ENCODE peak calls at places on chromosomes 5 and 9, in five cellular contexts. One of them, this sample, is unnamed.

GRCh38 chr9:14678776-14679175 is 14.5 kb downstream of the ZDHHC21 start:
- DNase-seq in fibroblast of mammary gland: no peak
- DNase-seq in stimulated activated CD8-positive, alpha-beta memory T cell treated with anti-CD3 and anti-CD28 coated beads, Interleukin-7, amount 100 ng/mL, for 1 hour: no peak
- DNase-seq in caudate nucleus: no peak
- DNase-seq in cardiac fibroblast: no peak
- DNase-seq in this sample: no peak

GRCh38 chr5:169740435-169740834 is 103.4 kb downstream of the DOCK2 start:
- DNase-seq in fibroblast of mammary gland: no peak
- DNase-seq in stimulated activated CD8-positive, alpha-beta memory T cell treated with anti-CD3 and anti-CD28 coated beads, Interleukin-7, amount 100 ng/mL, for 1 hour: no peak
- DNase-seq in caudate nucleus: no peak
- DNase-seq in cardiac fibroblast: no peak
- DNase-seq in this sample: no peak

GRCh38 chr9:111870774-111871542 is 25.7 kb upstream of the UGCG start:
- DNase-seq in fibroblast of mammary gland: no peak
- DNase-seq in stimulated activated CD8-positive, alpha-beta memory T cell treated with anti-CD3 and anti-CD28 coated beads, Interleukin-7, amount 100 ng/mL, for 1 hour: no peak
- DNase-seq in caudate nucleus: no peak
- DNase-seq in cardiac fibroblast: no peak
- DNase-seq in this sample: no peak

GRCh38 chr5:151682751-151683331 is 3.9 kb downstream of the SPARC start:
- DNase-seq in fibroblast of mammary gland: peak
- DNase-seq in stimulated activated CD8-positive, alpha-beta memory T cell treated with anti-CD3 and anti-CD28 coated beads, Interleukin-7, amount 100 ng/mL, for 1 hour: no peak
- DNase-seq in caudate nucleus: no peak
- DNase-seq in cardiac fibroblast: peak
- DNase-seq in this sample: no peak

GRCh38 chr5:150224483-150225027 is 34.7 kb downstream of the SLC6A7 start:
- DNase-seq in fibroblast of mammary gland: peak
- DNase-seq in stimulated activated CD8-positive, alpha-beta memory T cell treated with anti-CD3 and anti-CD28 coated beads, Interleukin-7, amount 100 ng/mL, for 1 hour: no peak
- DNase-seq in caudate nucleus: no peak
- DNase-seq in cardiac fibroblast: no peak
- DNase-seq in this sample: no peak

GRCh38 chr5:317086-317811 is 4.3 kb upstream of the AHRR start:
- DNase-seq in fibroblast of mammary gland: peak
- DNase-seq in stimulated activated CD8-positive, alpha-beta memory T cell treated with anti-CD3 and anti-CD28 coated beads, Interleukin-7, amount 100 ng/mL, for 1 hour: no peak
- DNase-seq in caudate nucleus: no peak
- DNase-seq in cardiac fibroblast: peak
- DNase-seq in this sample: peak

GRCh38 chr9:89664896-89665329 is 60.1 kb downstream of the GADD45G start:
- DNase-seq in fibroblast of mammary gland: no peak
- DNase-seq in stimulated activated CD8-positive, alpha-beta memory T cell treated with anti-CD3 and anti-CD28 coated beads, Interleukin-7, amount 100 ng/mL, for 1 hour: no peak
- DNase-seq in caudate nucleus: no peak
- DNase-seq in cardiac fibroblast: no peak
- DNase-seq in this sample: no peak

GRCh38 chr5:16901038-16901644 is 34.9 kb downstream of the MYO10 start:
- DNase-seq in fibroblast of mammary gland: no peak
- DNase-seq in stimulated activated CD8-positive, alpha-beta memory T cell treated with anti-CD3 and anti-CD28 coated beads, Interleukin-7, amount 100 ng/mL, for 1 hour: no peak
- DNase-seq in caudate nucleus: no peak
- DNase-seq in cardiac fibroblast: no peak
- DNase-seq in this sample: no peak

GRCh38 chr5:178115136-178115834 is 2.0 kb downstream of the N4BP3 start:
- DNase-seq in fibroblast of mammary gland: no peak
- DNase-seq in stimulated activated CD8-positive, alpha-beta memory T cell treated with anti-CD3 and anti-CD28 coated beads, Interleukin-7, amount 100 ng/mL, for 1 hour: no peak
- DNase-seq in caudate nucleus: no peak
- DNase-seq in cardiac fibroblast: no peak
- DNase-seq in this sample: no peak

GRCh38 chr5:148145916-148146315 is 22.4 kb upstream of the SPINK14 start:
- DNase-seq in fibroblast of mammary gland: peak
- DNase-seq in stimulated activated CD8-positive, alpha-beta memory T cell treated with anti-CD3 and anti-CD28 coated beads, Interleukin-7, amount 100 ng/mL, for 1 hour: no peak
- DNase-seq in caudate nucleus: no peak
- DNase-seq in cardiac fibroblast: peak
- DNase-seq in this sample: no peak

GRCh38 chr5:154644745-154645411 is 110.3 kb upstream of the LARP1 start:
- DNase-seq in fibroblast of mammary gland: no peak
- DNase-seq in stimulated activated CD8-positive, alpha-beta memory T cell treated with anti-CD3 and anti-CD28 coated beads, Interleukin-7, amount 100 ng/mL, for 1 hour: no peak
- DNase-seq in caudate nucleus: no peak
- DNase-seq in cardiac fibroblast: no peak
- DNase-seq in this sample: no peak

GRCh38 chr9:131500939-131501541 is 1.7 kb upstream of the POMT1 start:
- DNase-seq in fibroblast of mammary gland: peak
- DNase-seq in stimulated activated CD8-positive, alpha-beta memory T cell treated with anti-CD3 and anti-CD28 coated beads, Interleukin-7, amount 100 ng/mL, for 1 hour: no peak
- DNase-seq in caudate nucleus: no peak
- DNase-seq in cardiac fibroblast: peak
- DNase-seq in this sample: no peak

This sample was measured in mesothelial cell of epicardium.